ENCODE peak calls at places on chromosomes 4 and X, in eight cellular contexts. One of them, this sample, is unnamed.

GRCh38 chrX:41332005-41332404 is 2.0 kb upstream of the DDX3X start:
- DNase-seq in uterus: no peak
- DNase-seq in BJ: no peak
- DNase-seq in RWPE2: no peak
- DNase-seq in stomach: no peak
- DNase-seq in pancreas: no peak
- DNase-seq in Panc1: no peak
- DNase-seq in fibroblast of lung: no peak
- DNase-seq in this sample: no peak

GRCh38 chrX:78315745-78316144 is 11.7 kb downstream of the CYSLTR1 start:
- DNase-seq in pancreas: no peak
- DNase-seq in stomach: no peak
- DNase-seq in RWPE2: no peak
- DNase-seq in uterus: no peak
- DNase-seq in BJ: no peak
- DNase-seq in Panc1: no peak
- DNase-seq in fibroblast of lung: no peak
- DNase-seq in this sample: no peak

GRCh38 chr4:94690851-94691254 is 66.9 kb upstream of the BMPR1B start:
- DNase-seq in uterus: no peak
- DNase-seq in fibroblast of lung: peak; percentile 25
- DNase-seq in pancreas: no peak
- DNase-seq in Panc1: peak; percentile 5
- DNase-seq in stomach: no peak
- DNase-seq in RWPE2: no peak
- DNase-seq in BJ: no peak
- DNase-seq in this sample: no peak

GRCh38 chr4:41460641-41461040 is 77.3 kb upstream of the LIMCH1 start:
- DNase-seq in uterus: no peak
- DNase-seq in fibroblast of lung: no peak
- DNase-seq in BJ: no peak
- DNase-seq in pancreas: no peak
- DNase-seq in Panc1: no peak
- DNase-seq in stomach: no peak
- DNase-seq in RWPE2: no peak
- DNase-seq in this sample: no peak

GRCh38 chrX:154372612-154373022 is 1.8 kb downstream of the FLNA start:
- DNase-seq in RWPE2: no peak
- DNase-seq in fibroblast of lung: peak; percentile 63
- DNase-seq in stomach: no peak
- DNase-seq in uterus: peak; percentile 51
- DNase-seq in Panc1: no peak
- DNase-seq in BJ: no peak
- DNase-seq in pancreas: no peak
- DNase-seq in this sample: no peak

GRCh38 chr4:113700602-113701150 is 60.9 kb downstream of the CAMK2D start:
- DNase-seq in RWPE2: no peak
- DNase-seq in Panc1: no peak
- DNase-seq in pancreas: no peak
- DNase-seq in BJ: no peak
- DNase-seq in fibroblast of lung: no peak
- DNase-seq in uterus: no peak
- DNase-seq in stomach: no peak
- DNase-seq in this sample: no peak

GRCh38 chr4:152815078-152815477 is 35.3 kb downstream of the ARFIP1 start:
- DNase-seq in BJ: no peak
- DNase-seq in stomach: no peak
- DNase-seq in Panc1: no peak
- DNase-seq in fibroblast of lung: no peak
- DNase-seq in pancreas: no peak
- DNase-seq in RWPE2: no peak
- DNase-seq in uterus: no peak
- DNase-seq in this sample: no peak

GRCh38 chr4:154511990-154512389 is 20.4 kb upstream of the DCHS2 start:
- DNase-seq in stomach: no peak
- DNase-seq in fibroblast of lung: no peak
- DNase-seq in RWPE2: no peak
- DNase-seq in BJ: no peak
- DNase-seq in Panc1: no peak
- DNase-seq in uterus: no peak
- DNase-seq in pancreas: no peak
- DNase-seq in this sample: no peak

GRCh38 chrX:4622768-4623167 is 909.3 kb upstream of the PRKX start:
- DNase-seq in stomach: no peak
- DNase-seq in Panc1: no peak
- DNase-seq in uterus: no peak
- DNase-seq in RWPE2: no peak
- DNase-seq in fibroblast of lung: no peak
- DNase-seq in pancreas: no peak
- DNase-seq in BJ: no peak
- DNase-seq in this sample: no peak

GRCh38 chr4:148415500-148415899 is 26.7 kb downstream of the NR3C2 start:
- DNase-seq in Panc1: no peak
- DNase-seq in BJ: no peak
- DNase-seq in fibroblast of lung: peak; percentile 4
- DNase-seq in uterus: no peak
- DNase-seq in RWPE2: no peak
- DNase-seq in pancreas: no peak
- DNase-seq in stomach: no peak
- DNase-seq in this sample: no peak

GRCh38 chr4:32117696-32118095 is 1397.5 kb downstream of the PCDH7 start:
- DNase-seq in uterus: no peak
- DNase-seq in Panc1: no peak
- DNase-seq in RWPE2: no peak
- DNase-seq in fibroblast of lung: no peak
- DNase-seq in stomach: no peak
- DNase-seq in pancreas: no peak
- DNase-seq in BJ: no peak
- DNase-seq in this sample: no peak

GRCh38 chrX:151736685-151737084 is 2.1 kb downstream of the CNGA2 start:
- DNase-seq in BJ: no peak
- DNase-seq in uterus: no peak
- DNase-seq in fibroblast of lung: no peak
- DNase-seq in RWPE2: no peak
- DNase-seq in Panc1: no peak
- DNase-seq in pancreas: no peak
- DNase-seq in stomach: no peak
- DNase-seq in this sample: no peak

GRCh38 chr4:173748353-173748752 is 218.3 kb upstream of the HAND2 start:
- DNase-seq in Panc1: no peak
- DNase-seq in fibroblast of lung: no peak
- DNase-seq in pancreas: no peak
- DNase-seq in BJ: no peak
- DNase-seq in uterus: no peak
- DNase-seq in stomach: no peak
- DNase-seq in RWPE2: no peak
- DNase-seq in this sample: no peak

DNA sequence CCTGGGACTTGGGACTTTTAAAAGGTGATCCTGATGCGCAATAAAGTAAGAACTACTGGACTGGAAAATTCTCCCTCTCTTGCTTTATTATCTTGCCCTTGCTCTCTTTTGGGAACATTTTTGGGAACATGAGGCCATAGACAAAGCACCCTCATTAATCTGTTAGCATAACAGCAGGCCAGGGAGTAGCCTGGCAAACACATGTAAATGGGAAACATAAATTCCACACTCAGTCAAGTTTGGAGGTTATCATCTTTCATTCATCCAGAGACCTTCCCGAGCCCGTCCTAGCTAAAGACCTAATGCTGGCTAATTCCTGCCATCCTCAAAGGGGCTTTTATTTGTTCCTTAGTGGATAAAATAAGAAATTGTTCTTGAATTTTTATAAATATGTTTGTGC is 162.8 kb upstream of the ARX start:
- DNase-seq in pancreas: no peak
- DNase-seq in uterus: no peak
- DNase-seq in fibroblast of lung: no peak
- DNase-seq in RWPE2: no peak
- DNase-seq in Panc1: no peak
- DNase-seq in stomach: no peak
- DNase-seq in BJ: no peak
- DNase-seq in this sample: no peak
- H3K4me3 ChIP-seq in pancreas: no peak overlapping the region
- H3K4me3 ChIP-seq in uterus: no peak overlapping the region
- H3K4me3 ChIP-seq in fibroblast of lung: no peak overlapping the region
- H3K4me3 ChIP-seq in RWPE2: no peak overlapping the region
- H3K4me3 ChIP-seq in Panc1: no peak overlapping the region
- H3K4me3 ChIP-seq in stomach: no peak overlapping the region
- H3K4me3 ChIP-seq in BJ: no peak overlapping the region
- H3K4me3 ChIP-seq in this sample: no peak overlapping the region

DNA sequence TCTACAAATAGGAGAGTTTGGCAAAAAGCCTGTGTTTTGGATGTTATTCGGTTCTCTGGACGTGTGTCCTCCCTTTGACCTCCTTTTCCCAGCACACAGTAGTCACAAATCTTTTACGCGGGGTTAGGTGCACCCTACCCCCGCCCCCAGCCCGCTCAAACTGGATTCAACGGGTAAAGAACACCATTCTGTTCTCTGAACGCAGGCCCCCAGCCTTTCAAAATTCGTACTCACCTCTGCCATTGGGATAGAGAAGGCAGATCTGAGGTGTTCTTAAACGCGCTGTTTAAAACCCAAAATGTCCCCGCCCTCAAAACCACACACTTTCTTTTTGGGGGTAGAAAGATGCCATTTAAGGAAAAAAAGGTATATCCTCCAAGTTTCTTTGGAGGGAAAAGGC is 2.7 kb downstream of the LEF1 start:
- DNase-seq in uterus: no peak
- DNase-seq in pancreas: no peak
- DNase-seq in Panc1: no peak
- DNase-seq in fibroblast of lung: no peak
- DNase-seq in RWPE2: no peak
- DNase-seq in BJ: no peak
- DNase-seq in stomach: no peak
- DNase-seq in this sample: no peak
- H3K27me3 ChIP-seq in uterus: peaks cover 62% of the 10 kb centered on the region
- H3K27me3 ChIP-seq in pancreas: peaks cover 6% of the 10 kb centered on the region
- H3K27me3 ChIP-seq in Panc1: peaks cover 21% of the 10 kb centered on the region
- H3K27me3 ChIP-seq in fibroblast of lung: peaks cover 25% of the 10 kb centered on the region
- H3K27me3 ChIP-seq in RWPE2: peaks cover 98% of the 10 kb centered on the region
- H3K27me3 ChIP-seq in BJ: peaks cover 29% of the 10 kb centered on the region
- H3K27me3 ChIP-seq in stomach: peaks cover 58% of the 10 kb centered on the region
- H3K27me3 ChIP-seq in this sample: peaks cover 59% of the 10 kb centered on the region

DNA sequence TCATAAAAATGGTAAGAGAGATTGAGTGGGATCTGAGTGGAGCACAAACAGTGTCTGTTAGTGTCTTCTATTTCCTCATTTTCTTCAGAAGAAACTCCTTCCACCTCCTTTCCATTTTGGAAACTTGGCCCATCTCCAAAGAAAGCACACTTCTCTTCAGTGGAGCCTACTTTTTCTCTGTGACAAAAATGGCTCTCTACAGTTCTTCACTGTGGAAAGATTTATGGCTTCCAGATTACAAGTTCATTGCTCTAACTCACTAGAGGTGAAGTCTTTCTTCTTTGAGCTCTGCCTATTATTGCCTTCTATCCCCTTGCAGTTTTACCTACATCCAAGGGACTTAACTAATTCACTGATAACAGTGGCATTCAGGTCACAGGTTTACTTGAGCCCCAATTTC is 325.8 kb downstream of the ANTXR2 start:
- DNase-seq in fibroblast of lung: no peak
- DNase-seq in BJ: no peak
- DNase-seq in Panc1: no peak
- DNase-seq in uterus: no peak
- DNase-seq in stomach: no peak
- DNase-seq in RWPE2: no peak
- DNase-seq in pancreas: no peak
- DNase-seq in this sample: no peak
- TF ChIP-seq CTCF in fibroblast of lung: no peak
- TF ChIP-seq CTCF in BJ: no peak
- TF ChIP-seq CTCF in Panc1: no peak
- TF ChIP-seq CTCF in uterus: no peak
- TF ChIP-seq CTCF in stomach: no peak
- TF ChIP-seq CTCF in RWPE2: no peak
- TF ChIP-seq CTCF in pancreas: no peak
- TF ChIP-seq CTCF in this sample: no peak

GRCh38 chr4:169927280-169927679 is 98.9 kb downstream of the MFAP3L start:
- DNase-seq in BJ: no peak
- DNase-seq in fibroblast of lung: no peak
- DNase-seq in uterus: no peak
- DNase-seq in RWPE2: no peak
- DNase-seq in pancreas: no peak
- DNase-seq in Panc1: no peak
- DNase-seq in stomach: no peak
- DNase-seq in this sample: no peak
- H3K4me3 ChIP-seq in BJ: no peak overlapping the region
- H3K4me3 ChIP-seq in fibroblast of lung: no peak overlapping the region
- H3K4me3 ChIP-seq in uterus: no peak overlapping the region
- H3K4me3 ChIP-seq in RWPE2: no peak overlapping the region
- H3K4me3 ChIP-seq in pancreas: no peak overlapping the region
- H3K4me3 ChIP-seq in Panc1: no peak overlapping the region
- H3K4me3 ChIP-seq in stomach: no peak overlapping the region
- H3K4me3 ChIP-seq in this sample: no peak overlapping the region

GRCh38 chrX:109936114-109936513 is 66.8 kb upstream of the TMEM164 start:
- DNase-seq in Panc1: no peak
- DNase-seq in fibroblast of lung: peak; percentile 17
- DNase-seq in stomach: no peak
- DNase-seq in BJ: no peak
- DNase-seq in uterus: no peak
- DNase-seq in RWPE2: no peak
- DNase-seq in pancreas: no peak
- DNase-seq in this sample: no peak

GRCh38 chrX:109934935-109935334 is 68.0 kb upstream of the TMEM164 start:
- DNase-seq in pancreas: no peak
- DNase-seq in fibroblast of lung: no peak
- DNase-seq in uterus: no peak
- DNase-seq in BJ: no peak
- DNase-seq in stomach: no peak
- DNase-seq in Panc1: no peak
- DNase-seq in RWPE2: no peak
- DNase-seq in this sample: no peak

GRCh38 chrX:109934434-109934833 is 68.5 kb upstream of the TMEM164 start:
- DNase-seq in RWPE2: no peak
- DNase-seq in pancreas: no peak
- DNase-seq in stomach: no peak
- DNase-seq in BJ: peak; percentile 9
- DNase-seq in Panc1: no peak
- DNase-seq in uterus: no peak
- DNase-seq in fibroblast of lung: peak; percentile 54
- DNase-seq in this sample: no peak

GRCh38 chrX:109939498-109939897 is 63.4 kb upstream of the TMEM164 start:
- DNase-seq in fibroblast of lung: no peak
- DNase-seq in Panc1: no peak
- DNase-seq in pancreas: no peak
- DNase-seq in BJ: no peak
- DNase-seq in uterus: no peak
- DNase-seq in RWPE2: no peak
- DNase-seq in stomach: no peak
- DNase-seq in this sample: no peak

DNA sequence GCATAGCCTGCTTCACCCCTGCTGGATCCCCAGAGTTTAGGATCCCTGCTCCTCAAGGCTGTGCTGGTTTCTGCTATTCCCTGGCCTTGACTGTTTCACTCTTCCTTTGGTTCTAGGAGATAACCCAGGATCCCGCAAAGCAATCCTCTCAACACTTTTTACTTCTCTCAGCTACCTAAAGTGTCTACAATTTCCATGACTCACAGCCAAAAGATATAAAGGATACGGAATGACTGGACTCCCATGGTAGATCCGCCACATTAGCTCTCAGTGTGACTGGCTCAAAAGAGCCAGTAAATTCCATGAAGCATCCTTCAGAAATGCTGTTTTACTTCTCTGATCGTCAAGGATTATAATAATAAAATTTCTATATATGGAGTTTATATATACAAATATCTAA is 66.3 kb upstream of the TMEM164 start:
- DNase-seq in pancreas: no peak
- DNase-seq in Panc1: no peak
- DNase-seq in fibroblast of lung: no peak
- DNase-seq in uterus: no peak
- DNase-seq in BJ: no peak
- DNase-seq in RWPE2: no peak
- DNase-seq in stomach: no peak
- DNase-seq in this sample: no peak
- H3K27me3 ChIP-seq in pancreas: no peaks in the 10 kb centered on the region
- H3K27me3 ChIP-seq in Panc1: peaks cover 2% of the 10 kb centered on the region
- H3K27me3 ChIP-seq in fibroblast of lung: peaks cover 2% of the 10 kb centered on the region
- H3K27me3 ChIP-seq in uterus: peaks cover 11% of the 10 kb centered on the region
- H3K27me3 ChIP-seq in BJ: no peaks in the 10 kb centered on the region
- H3K27me3 ChIP-seq in RWPE2: no peaks in the 10 kb centered on the region
- H3K27me3 ChIP-seq in stomach: peaks cover 6% of the 10 kb centered on the region
- H3K27me3 ChIP-seq in this sample: no peaks in the 10 kb centered on the region

This sample was measured in AG04450.